ENCODE peak calls at places on chromosome 5, in six cellular contexts. S is GM20000, Q is Panc1, A is foreskin fibroblast, I is OCI-LY7, M is breast epithelium. D is an unnamed sample.

GRCh38 chr5:131628990-131629389 is 6.0 kb downstream of the RAPGEF6 start:
- DNase-seq in I (no peak), S (no peak), A (peak; percentile 59), M (no peak), Q (no peak), D (no peak)

GRCh38 chr5:165722401-165722800 is 2217.0 kb downstream of the MAT2B start:
- DNase-seq in A (no peak), Q (no peak), S (no peak), M (no peak), I (no peak), D (no peak)

GRCh38 chr5:90878081-90878480 is 319.5 kb downstream of the ADGRV1 start:
- DNase-seq in A (no peak), I (no peak), M (no peak), S (no peak), Q (no peak), D (no peak)

GRCh38 chr5:170223349-170223748 is 9.4 kb upstream of the C5orf58 start:
- DNase-seq in A (no peak), S (no peak), Q (no peak), M (no peak), I (no peak), D (no peak)

GRCh38 chr5:154826-155225 is 36.5 kb upstream of the LRRC14B start:
- DNase-seq in M (no peak), S (no peak), I (no peak), Q (no peak), A (no peak), D (no peak)

GRCh38 chr5:123455640-123456039 is 32.4 kb upstream of the CEP120 start:
- DNase-seq in M (no peak), I (no peak), A (no peak), Q (no peak), S (peak; percentile 23), D (no peak)

GRCh38 chr5:149439899-149440655 is 61.0 kb upstream of the IL17B start:
- DNase-seq in S (no peak), I (no peak), A (no peak), Q (no peak), M (peak; percentile 83), D (no peak)

GRCh38 chr5:6812091-6812490 is 98.9 kb downstream of the TENT4A start:
- DNase-seq in S (no peak), I (no peak), M (no peak), Q (no peak), A (no peak), D (no peak)

GRCh38 chr5:135750506-135750905 is 84.0 kb upstream of the SLC25A48 start:
- DNase-seq in Q (no peak), I (no peak), M (no peak), A (no peak), S (no peak), D (no peak)

GRCh38 chr5:179163236-179164155 is 103.3 kb downstream of the ZNF354C start:
- DNase-seq in S (no peak), M (peak; percentile 35), Q (no peak), A (no peak), I (no peak), D (no peak)

GRCh38 chr5:148798786-148799185 is 27.6 kb upstream of the ADRB2 start:
- DNase-seq in A (no peak), S (no peak), I (no peak), M (no peak), Q (no peak), D (no peak)

GRCh38 chr5:4294878-4295277 is 699.2 kb downstream of the IRX1 start:
- DNase-seq in S (no peak), Q (no peak), A (no peak), M (no peak), I (no peak), D (no peak)

GRCh38 chr5:4295663-4296339 is 700.2 kb downstream of the IRX1 start:
- DNase-seq in M (no peak), A (no peak), I (no peak), S (no peak), Q (no peak), D (no peak)
- TF ChIP-seq CTCF in M (peak; percentile 19), A (no peak), I (peak; percentile 66), S (no peak), Q (peak; percentile 45), D (no peak)

GRCh38 chr5:71637133-71637532 is 50.0 kb downstream of the MCCC2 start:
- DNase-seq in I (no peak), M (no peak), S (no peak), A (no peak), Q (no peak), D (no peak)
- TF ChIP-seq CTCF in I (no peak), M (no peak), S (no peak), A (no peak), Q (no peak), D (no peak)

GRCh38 chr5:116303340-116303739 is 218.5 kb downstream of the COMMD10 start:
- DNase-seq in M (no peak), Q (no peak), I (no peak), S (no peak), A (no peak), D (no peak)

GRCh38 chr5:116296335-116297072 is 211.7 kb downstream of the COMMD10 start:
- DNase-seq in Q (no peak), I (no peak), M (no peak), S (no peak), A (no peak), D (no peak)

GRCh38 chr5:116301110-116301509 is 216.3 kb downstream of the COMMD10 start:
- DNase-seq in S (no peak), M (no peak), A (no peak), I (no peak), Q (no peak), D (no peak)

GRCh38 chr5:116300016-116300601 is 215.3 kb downstream of the COMMD10 start:
- DNase-seq in I (no peak), S (no peak), A (no peak), M (no peak), Q (no peak), D (no peak)

DNA sequence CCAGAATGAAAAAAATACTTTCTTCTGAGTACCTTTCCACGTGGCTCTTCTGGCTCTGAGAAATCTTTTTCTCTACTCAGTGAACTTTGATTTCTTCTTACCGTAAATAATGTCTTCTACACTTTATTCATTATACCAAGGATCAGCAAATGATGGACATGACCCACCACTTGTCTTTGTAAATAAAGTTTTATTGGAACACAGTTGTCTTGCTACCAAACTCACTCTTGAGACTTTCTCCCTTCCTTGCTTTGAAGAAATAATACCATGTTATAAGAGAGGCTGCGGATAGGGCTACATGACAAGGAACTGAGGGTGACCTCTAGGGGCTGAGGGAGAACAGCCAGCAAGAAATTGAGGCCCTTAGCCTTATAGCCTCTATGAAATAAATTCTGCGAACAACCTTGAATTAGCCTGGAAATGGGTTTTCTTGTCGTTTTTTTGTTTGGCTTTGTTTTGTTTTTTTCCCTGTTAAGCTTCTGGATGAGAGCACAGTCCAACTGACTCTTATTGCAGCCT is 212.5 kb downstream of the COMMD10 start:
- DNase-seq in M (no peak), A (no peak), Q (no peak), S (no peak), I (no peak), D (no peak)
- TF ChIP-seq CTCF in M (no peak), A (no peak), Q (no peak), S (no peak), I (peak; percentile 13), D (no peak)

GRCh38 chr5:153818626-153819025 is 220.1 kb downstream of the FAM114A2 start:
- DNase-seq in S (no peak), I (no peak), A (peak; percentile 41), Q (no peak), M (no peak), D (no peak)

GRCh38 chr5:153813871-153814270 is 224.8 kb downstream of the FAM114A2 start:
- DNase-seq in I (no peak), M (no peak), A (no peak), S (no peak), Q (no peak), D (no peak)

DNA sequence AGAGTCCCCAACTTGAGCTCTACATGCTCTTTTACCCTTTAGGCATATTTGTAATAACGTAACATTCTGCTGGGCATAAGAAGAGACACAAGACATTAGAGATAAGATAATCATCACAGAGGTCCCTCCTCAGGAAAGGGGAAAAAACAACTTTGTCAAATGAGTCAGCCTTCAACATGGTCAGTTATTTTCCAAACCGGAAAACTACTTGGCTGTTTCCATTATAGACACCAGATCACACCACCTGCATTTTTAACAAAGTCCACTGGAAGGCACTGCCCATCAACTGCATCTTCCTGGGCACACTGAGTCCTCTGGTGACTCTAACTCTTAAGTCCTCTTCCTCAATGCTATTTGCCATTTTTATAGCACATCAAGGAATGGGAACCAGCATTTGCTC is 221.8 kb downstream of the FAM114A2 start:
- DNase-seq in I (no peak), A (no peak), Q (no peak), M (no peak), S (no peak), D (no peak)
- TF ChIP-seq CTCF in I (peak; percentile 49), A (no peak), Q (no peak), M (no peak), S (no peak), D (no peak)

GRCh38 chr5:76544268-76544926 is 78.8 kb downstream of the F2RL2 start:
- DNase-seq in S (peak; percentile 52), Q (peak; percentile 8), I (peak; percentile 61), A (no peak), M (no peak), D (no peak)
- TF ChIP-seq CTCF in S (peak; percentile 68), Q (peak; percentile 74), I (peak; percentile 85), A (no peak), M (peak; percentile 35), D (no peak)

DNA sequence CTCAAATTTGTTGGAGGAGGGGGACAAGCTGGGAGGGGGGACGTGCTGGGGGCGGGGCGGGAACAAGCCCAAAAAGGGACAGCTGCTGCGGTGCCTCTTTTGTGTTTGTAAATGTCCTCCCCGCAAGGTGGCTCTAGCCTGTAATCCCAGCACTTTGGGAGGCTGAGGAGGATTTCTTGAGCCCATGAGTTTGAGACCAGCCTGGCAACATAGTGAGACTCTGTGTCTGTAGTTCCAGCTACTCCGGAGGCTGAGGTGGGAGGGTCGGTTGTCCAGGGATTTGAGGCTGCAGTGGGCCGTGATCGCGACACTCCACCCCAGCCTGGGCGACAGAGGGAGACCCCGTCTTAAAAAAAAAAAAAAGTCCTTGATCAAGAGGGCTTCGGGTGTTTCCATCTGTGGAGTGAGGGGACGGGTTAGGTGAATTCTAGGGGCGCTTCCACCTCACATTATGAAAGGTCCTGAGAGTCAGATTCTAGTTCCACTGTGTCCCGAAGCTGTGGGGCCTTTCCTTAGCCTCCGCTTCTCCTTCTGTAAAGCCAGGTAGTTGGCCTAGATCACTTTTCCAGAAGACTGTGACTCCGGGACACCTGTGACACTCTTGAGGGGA is 779 bp upstream of the CTNNA1 start:
- DNase-seq in A (peak; percentile 45), S (no peak), Q (peak; percentile 22), M (no peak), I (peak; percentile 25), D (no peak)
- TF ChIP-seq CTCF in A (no peak), S (no peak), Q (peak; percentile 69), M (no peak), I (peak; percentile 22), D (no peak)

GRCh38 chr5:72920690-72921089 is 35.2 kb upstream of the FCHO2 start:
- DNase-seq in S (no peak), A (no peak), I (peak; percentile 24), Q (peak; percentile 45), M (no peak), D (no peak)
- TF ChIP-seq CTCF in S (no peak), A (no peak), I (peak; percentile 76), Q (peak; percentile 56), M (no peak), D (no peak)